ENCODE peak calls at places on chromosomes 1 and 21, in ten cellular contexts. S, O, K, V, G, A, T, E, C and R are unnamed samples.

GRCh38 chr1:33735624-33736023 is 128.3 kb upstream of the HMGB4 start:
- DNase-seq in S (no peak), O (no peak), K (no peak), V (peak), G (no peak), A (peak), T (no peak), E (no peak), C (no peak), R (no peak)

GRCh38 chr1:174266476-174266875 is 107.2 kb downstream of the RABGAP1L start:
- DNase-seq in S (no peak), O (no peak), K (no peak), V (no peak), G (no peak), A (no peak), T (no peak), E (no peak), C (no peak), R (no peak)

GRCh38 chr21:15826147-15826780 is 96.5 kb downstream of the USP25 start:
- DNase-seq in S (peak), O (peak), K (peak), V (peak), G (peak), A (peak), T (no peak), E (no peak), C (no peak), R (no peak)

GRCh38 chr1:18062180-18062579 is 45.4 kb upstream of the IGSF21 start:
- DNase-seq in S (peak), O (no peak), K (no peak), V (peak), G (no peak), A (no peak), T (no peak), E (no peak), C (no peak), R (no peak)

GRCh38 chr21:43890042-43890441 is 25.0 kb downstream of the AGPAT3 start:
- DNase-seq in S (peak), O (no peak), K (peak), V (peak), G (no peak), A (no peak), T (no peak), E (no peak), C (no peak), R (no peak)

GRCh38 chr1:182430263-182431068 is 19.5 kb upstream of the RGSL1 start:
- DNase-seq in S (peak), O (no peak), K (no peak), V (no peak), G (no peak), A (no peak), T (no peak), E (no peak), C (no peak), R (no peak)

GRCh38 chr1:34829250-34829649 is 30.3 kb downstream of the SMIM12 start:
- DNase-seq in S (no peak), O (no peak), K (no peak), V (no peak), G (no peak), A (peak), T (no peak), E (peak), C (no peak), R (no peak)

GRCh38 chr1:84758968-84759491 is 68.8 kb upstream of the SSX2IP start:
- DNase-seq in S (no peak), O (no peak), K (no peak), V (no peak), G (peak), A (peak), T (no peak), E (no peak), C (peak), R (no peak)

GRCh38 chr1:228407118-228408040 is 744 bp upstream of the TRIM11 start:
- DNase-seq in S (peak), O (peak), K (peak), V (peak), G (no peak), A (peak), T (no peak), E (no peak), C (no peak), R (no peak)

GRCh38 chr21:30268608-30269197 is 14.0 kb downstream of the KRTAP24-1 start:
- DNase-seq in S (peak), O (no peak), K (peak), V (peak), G (no peak), A (peak), T (no peak), E (no peak), C (no peak), R (no peak)

GRCh38 chr1:166197597-166197996 is 30.8 kb upstream of the FAM78B start:
- DNase-seq in S (peak), O (no peak), K (no peak), V (no peak), G (no peak), A (no peak), T (no peak), E (peak), C (no peak), R (no peak)

GRCh38 chr21:17548262-17548661 is 35.4 kb downstream of the CXADR start:
- DNase-seq in S (no peak), O (no peak), K (no peak), V (no peak), G (peak), A (no peak), T (no peak), E (no peak), C (no peak), R (no peak)

GRCh38 chr1:19087737-19088594 is 122.1 kb downstream of the UBR4 start:
- DNase-seq in S (no peak), O (no peak), K (no peak), V (no peak), G (no peak), A (no peak), T (no peak), E (no peak), C (no peak), R (no peak)

GRCh38 chr1:210771131-210771530 is 362.8 kb downstream of the KCNH1 start:
- DNase-seq in S (no peak), O (no peak), K (no peak), V (no peak), G (no peak), A (no peak), T (no peak), E (peak), C (no peak), R (no peak)

GRCh38 chr1:12387641-12388040 is 157.8 kb downstream of the VPS13D start:
- DNase-seq in S (peak), O (no peak), K (no peak), V (no peak), G (no peak), A (no peak), T (no peak), E (no peak), C (no peak), R (no peak)

GRCh38 chr1:92410706-92411105 is 76.0 kb downstream of the GFI1 start:
- DNase-seq in S (peak), O (peak), K (no peak), V (no peak), G (no peak), A (no peak), T (no peak), E (peak), C (no peak), R (no peak)

GRCh38 chr1:56934400-56935080 is 31.3 kb downstream of the C8B start:
- DNase-seq in S (no peak), O (no peak), K (no peak), V (no peak), G (no peak), A (peak), T (no peak), E (no peak), C (no peak), R (no peak)

GRCh38 chr1:206579747-206580437 is 32.4 kb downstream of the EIF2D start:
- DNase-seq in S (no peak), O (peak), K (no peak), V (no peak), G (peak), A (peak), T (no peak), E (peak), C (peak), R (no peak)

GRCh38 chr1:14095001-14095400 is 395.0 kb downstream of the PRDM2 start:
- DNase-seq in S (peak), O (no peak), K (peak), V (peak), G (no peak), A (peak), T (no peak), E (peak), C (no peak), R (no peak)

GRCh38 chr1:77200806-77201205 is 18.4 kb downstream of the PIGK start:
- DNase-seq in S (no peak), O (no peak), K (no peak), V (no peak), G (no peak), A (no peak), T (no peak), E (no peak), C (no peak), R (no peak)

GRCh38 chr1:192550922-192551534 is 24.5 kb upstream of the RGS1 start:
- DNase-seq in S (no peak), O (no peak), K (no peak), V (no peak), G (no peak), A (peak), T (no peak), E (no peak), C (no peak), R (no peak)

GRCh38 chr1:165954940-165955339 is 127.5 kb downstream of the UCK2 start:
- DNase-seq in S (no peak), O (no peak), K (no peak), V (no peak), G (peak), A (peak), T (peak), E (peak), C (no peak), R (no peak)

GRCh38 chr1:177442580-177442979 is 271.8 kb downstream of the BRINP2 start:
- DNase-seq in S (no peak), O (no peak), K (no peak), V (no peak), G (no peak), A (no peak), T (no peak), E (no peak), C (no peak), R (no peak)

GRCh38 chr1:236502579-236502971 is 21.2 kb upstream of the LGALS8 start:
- DNase-seq in S (peak), O (no peak), K (no peak), V (no peak), G (no peak), A (peak), T (no peak), E (no peak), C (no peak), R (no peak)

GRCh38 chr1:69524010-69524409 is 43.7 kb upstream of the LRRC7 start:
- DNase-seq in S (no peak), O (no peak), K (no peak), V (no peak), G (no peak), A (peak), T (peak), E (no peak), C (no peak), R (no peak)

GRCh38 chr1:61419681-61420080 is 305.3 kb downstream of the TM2D1 start:
- DNase-seq in S (no peak), O (no peak), K (no peak), V (no peak), G (no peak), A (no peak), T (no peak), E (no peak), C (no peak), R (no peak)
- H3K27ac ChIP-seq in S (no peak), O (no peak), K (no peak), V (no peak), G (no peak), A (no peak), T (no peak), E (no peak), C (no peak), R (no peak)

GRCh38 chr1:244414543-244414942 is 37.2 kb downstream of the ADSS2 start:
- DNase-seq in S (peak), O (no peak), K (no peak), V (peak), G (no peak), A (peak), T (peak), E (no peak), C (no peak), R (no peak)

GRCh38 chr1:244406337-244406736 is 45.4 kb downstream of the ADSS2 start:
- DNase-seq in S (no peak), O (no peak), K (no peak), V (no peak), G (no peak), A (no peak), T (no peak), E (no peak), C (no peak), R (no peak)

GRCh38 chr1:244412116-244412639 is 39.5 kb downstream of the ADSS2 start:
- DNase-seq in S (no peak), O (no peak), K (no peak), V (no peak), G (no peak), A (no peak), T (no peak), E (no peak), C (no peak), R (no peak)

GRCh38 chr1:244413736-244414135 is 38.0 kb downstream of the ADSS2 start:
- DNase-seq in S (no peak), O (no peak), K (no peak), V (no peak), G (no peak), A (no peak), T (no peak), E (no peak), C (no peak), R (no peak)

GRCh38 chr1:244409648-244410164 is 42.0 kb downstream of the ADSS2 start:
- DNase-seq in S (no peak), O (no peak), K (no peak), V (no peak), G (no peak), A (no peak), T (no peak), E (no peak), C (no peak), R (no peak)
- H3K27ac ChIP-seq in S (no peak), O (no peak), K (no peak), V (no peak), G (no peak), A (no peak), T (no peak), E (no peak), C (no peak), R (no peak)

GRCh38 chr1:147762233-147763024 is 2.0 kb upstream of the GJA5 start:
- DNase-seq in S (no peak), O (no peak), K (no peak), V (no peak), G (no peak), A (no peak), T (no peak), E (no peak), C (no peak), R (no peak)
- H3K27ac ChIP-seq in S (no peak), O (no peak), K (no peak), V (no peak), G (peak), A (no peak), T (no peak), E (peak), C (peak), R (no peak)

GRCh38 chr1:178935610-178936009 is 64.7 kb upstream of the ANGPTL1 start:
- DNase-seq in S (no peak), O (peak), K (no peak), V (no peak), G (no peak), A (no peak), T (no peak), E (peak), C (no peak), R (no peak)

GRCh38 chr1:178932966-178933603 is 62.2 kb upstream of the ANGPTL1 start:
- DNase-seq in S (no peak), O (peak), K (no peak), V (no peak), G (no peak), A (no peak), T (no peak), E (peak), C (peak), R (no peak)

GRCh38 chr1:178934574-178934945 is 63.7 kb upstream of the ANGPTL1 start:
- DNase-seq in S (no peak), O (peak), K (no peak), V (no peak), G (no peak), A (no peak), T (no peak), E (peak), C (no peak), R (no peak)

GRCh38 chr1:178932552-178932906 is 61.7 kb upstream of the ANGPTL1 start:
- DNase-seq in S (no peak), O (no peak), K (no peak), V (no peak), G (no peak), A (peak), T (no peak), E (no peak), C (peak), R (no peak)

DNA sequence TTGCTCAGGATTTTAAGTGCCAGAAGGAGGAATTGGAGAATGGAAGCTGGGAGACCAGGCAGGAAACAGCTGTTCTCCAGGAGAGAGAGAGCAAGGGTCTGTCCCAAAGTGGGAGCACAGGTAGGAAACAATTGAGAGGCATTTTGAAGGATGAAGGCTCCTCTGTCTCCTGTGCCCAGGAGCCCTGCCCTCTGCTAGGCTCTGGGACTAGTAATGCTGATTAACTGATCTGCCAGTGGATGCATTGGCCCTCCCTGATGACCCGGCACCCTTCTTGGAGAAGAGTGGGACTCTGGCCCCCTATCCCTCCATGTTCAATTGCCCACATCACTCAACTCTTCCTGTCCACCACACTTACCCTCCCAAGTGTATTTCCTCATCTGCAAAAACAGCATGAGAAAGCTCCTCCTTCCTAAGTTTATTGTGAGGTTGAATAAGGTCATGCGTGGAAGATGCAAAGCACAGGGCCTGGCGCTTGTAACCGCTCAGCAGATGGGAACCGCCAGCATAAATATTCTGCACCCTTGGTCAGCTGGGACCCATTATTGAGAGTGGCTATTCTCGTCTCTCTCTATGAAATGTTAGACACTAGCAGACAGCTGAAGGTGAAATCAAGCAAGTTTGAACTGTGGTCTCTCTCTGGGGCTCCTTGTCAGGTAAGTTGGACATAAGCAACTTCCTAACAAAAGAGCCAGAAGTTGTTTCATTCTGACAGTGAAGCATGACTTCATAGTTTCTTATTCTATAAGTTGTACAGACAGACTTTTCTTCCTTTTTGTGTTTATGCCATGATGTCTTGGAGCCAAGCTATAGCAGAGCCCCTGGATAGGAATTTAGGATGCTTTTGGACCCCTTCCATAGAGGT is 63.1 kb upstream of the ANGPTL1 start:
- DNase-seq in S (no peak), O (peak), K (no peak), V (no peak), G (peak), A (no peak), T (no peak), E (peak), C (no peak), R (no peak)
- H3K27ac ChIP-seq in S (no peak), O (peak), K (no peak), V (no peak), G (peak), A (no peak), T (no peak), E (peak), C (no peak), R (no peak)

GRCh38 chr1:209403921-209404320 is 179.6 kb upstream of the CAMK1G start:
- DNase-seq in S (no peak), O (no peak), K (no peak), V (no peak), G (no peak), A (no peak), T (no peak), E (no peak), C (no peak), R (no peak)
- H3K27ac ChIP-seq in S (no peak), O (no peak), K (no peak), V (no peak), G (no peak), A (no peak), T (no peak), E (no peak), C (no peak), R (no peak)

GRCh38 chr1:1893291-1893985 is 2.6 kb upstream of the GNB1 start:
- DNase-seq in S (no peak), O (no peak), K (no peak), V (no peak), G (no peak), A (no peak), T (no peak), E (no peak), C (peak), R (no peak)

GRCh38 chr1:1894354-1895049 is 3.6 kb upstream of the GNB1 start:
- DNase-seq in S (no peak), O (peak), K (no peak), V (peak), G (peak), A (no peak), T (no peak), E (no peak), C (peak), R (no peak)

GRCh38 chr1:1895456-1896333 is 4.8 kb upstream of the GNB1 start:
- DNase-seq in S (no peak), O (no peak), K (no peak), V (no peak), G (no peak), A (no peak), T (no peak), E (no peak), C (peak), R (no peak)

GRCh38 chr1:1893997-1894353 is 3.1 kb upstream of the GNB1 start:
- DNase-seq in S (no peak), O (no peak), K (no peak), V (no peak), G (no peak), A (no peak), T (no peak), E (no peak), C (peak), R (no peak)

DNA sequence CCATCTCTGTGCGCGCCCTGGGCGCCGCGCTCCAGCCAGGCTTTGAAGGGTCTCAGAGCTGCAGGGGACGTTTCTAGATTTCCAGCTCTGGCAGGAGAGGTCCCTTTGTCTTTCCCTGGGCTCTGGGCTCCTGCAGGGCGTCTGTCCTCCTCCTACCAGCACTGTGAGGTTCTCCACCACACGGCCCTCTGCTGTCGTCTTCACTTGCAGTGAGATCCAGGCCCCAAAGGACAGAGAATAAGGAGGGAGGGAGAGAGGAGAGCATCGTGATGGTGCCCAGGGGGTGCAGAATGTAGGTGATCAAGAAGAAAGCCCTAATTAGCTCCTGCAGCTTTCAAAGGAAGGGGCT is 4.1 kb upstream of the GNB1 start:
- DNase-seq in S (no peak), O (no peak), K (no peak), V (peak), G (no peak), A (no peak), T (no peak), E (no peak), C (no peak), R (no peak)
- H3K27ac ChIP-seq in S (no peak), O (peak), K (no peak), V (no peak), G (no peak), A (no peak), T (no peak), E (no peak), C (no peak), R (no peak)

GRCh38 chr21:44924611-44925010 is 3.9 kb upstream of the ITGB2 start:
- DNase-seq in S (no peak), O (no peak), K (no peak), V (no peak), G (no peak), A (no peak), T (no peak), E (no peak), C (no peak), R (no peak)
- H3K27ac ChIP-seq in S (no peak), O (no peak), K (no peak), V (no peak), G (no peak), A (peak), T (no peak), E (peak), C (peak), R (no peak)